ENCODE peak calls at places on chromosomes 7 and 10, in seven cellular contexts. O is cardiac fibroblast, T is AG09309, A is endothelial cell of umbilical vein, Y is MM.1S, U is WERI-Rb-1, E is HL-60. D is an unnamed sample.

GRCh38 chr10:10623958-10624590 is 393.6 kb upstream of the CELF2 start:
- DNase-seq in T (no peak), O (peak), Y (no peak), E (no peak), U (no peak), A (no peak), D (peak)

GRCh38 chr7:50209461-50210161 is 94.9 kb upstream of the IKZF1 start:
- DNase-seq in E (no peak), U (no peak), Y (no peak), O (no peak), T (no peak), A (no peak), D (no peak)

GRCh38 chr7:122155566-122155965 is 11.5 kb upstream of the AASS start:
- DNase-seq in T (no peak), Y (no peak), A (no peak), U (no peak), E (no peak), O (peak), D (no peak)

GRCh38 chr7:32588657-32589056 is 93.4 kb downstream of the AVL9 start:
- DNase-seq in T (peak), O (peak), E (peak), A (peak), Y (no peak), U (no peak), D (peak)

GRCh38 chr10:74255800-74256422 is 104.9 kb downstream of the ADK start:
- DNase-seq in O (peak), T (no peak), E (peak), A (no peak), U (peak), Y (no peak), D (no peak)

GRCh38 chr7:114104035-114104434 is 185.2 kb upstream of the PPP1R3A start:
- DNase-seq in Y (no peak), U (no peak), O (no peak), T (no peak), A (no peak), E (no peak), D (peak)

GRCh38 chr7:16356241-16356958 is 64.9 kb downstream of the CRPPA start:
- DNase-seq in T (no peak), U (no peak), E (no peak), Y (no peak), O (peak), A (no peak), D (peak)

GRCh38 chr7:14321947-14322346 is 332.5 kb upstream of the ETV1 start:
- DNase-seq in Y (no peak), T (no peak), O (no peak), E (no peak), U (no peak), A (no peak), D (no peak)

GRCh38 chr10:76197293-76197692 is 765.9 kb downstream of the LRMDA start:
- DNase-seq in O (no peak), T (no peak), E (no peak), U (no peak), A (no peak), Y (no peak), D (no peak)

GRCh38 chr10:90993340-90993739 is 72.5 kb upstream of the ANKRD1 start:
- DNase-seq in E (no peak), U (no peak), O (peak), A (no peak), Y (no peak), T (peak), D (no peak)

GRCh38 chr10:18261660-18262292 is 121.6 kb downstream of the CACNB2 start:
- DNase-seq in U (no peak), O (no peak), Y (no peak), T (no peak), A (no peak), E (no peak), D (peak)

GRCh38 chr7:16594061-16594460 is 51.5 kb downstream of the ANKMY2 start:
- DNase-seq in A (no peak), O (peak), Y (no peak), T (peak), U (no peak), E (no peak), D (peak)

GRCh38 chr7:47536705-47537611 is 45.0 kb downstream of the TNS3 start:
- DNase-seq in E (no peak), O (peak), Y (no peak), U (no peak), T (peak), A (no peak), D (peak)

DNA sequence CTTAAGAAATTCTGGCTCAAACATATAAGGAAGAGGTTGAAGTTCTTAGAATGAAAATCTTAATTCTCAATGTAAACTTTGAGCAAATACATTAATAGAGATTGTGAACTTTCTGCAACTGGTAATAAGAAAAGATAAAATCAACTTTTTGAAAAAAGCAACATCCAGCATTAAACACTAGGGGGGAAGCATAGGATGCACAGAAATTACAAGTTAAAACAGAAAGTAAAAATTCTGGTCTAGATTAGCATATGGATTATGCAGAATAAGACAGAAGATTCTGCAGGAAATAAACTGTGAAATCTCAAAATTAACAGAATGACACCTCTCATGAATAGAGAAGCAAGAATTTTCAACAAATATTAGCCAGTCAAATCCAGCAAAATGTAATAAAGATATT is 38.0 kb upstream of the CAV2 start:
- DNase-seq in O (no peak), U (no peak), E (no peak), T (no peak), Y (peak), A (no peak), D (no peak)
- TF ChIP-seq CTCF in O (peak), U (no peak), E (no peak), T (no peak), Y (peak), A (peak), D (peak)

GRCh38 chr10:132408367-132408781 is 11.4 kb downstream of the PWWP2B start:
- DNase-seq in A (no peak), U (no peak), O (no peak), T (no peak), E (no peak), Y (no peak), D (no peak)

GRCh38 chr10:132408823-132409666 is 12.0 kb downstream of the PWWP2B start:
- DNase-seq in U (no peak), A (no peak), Y (no peak), T (no peak), O (no peak), E (no peak), D (no peak)

GRCh38 chr10:132407243-132407746 is 10.3 kb downstream of the PWWP2B start:
- DNase-seq in A (no peak), E (no peak), Y (no peak), O (no peak), U (no peak), T (no peak), D (no peak)

GRCh38 chr10:132406750-132407149 is 9.8 kb downstream of the PWWP2B start:
- DNase-seq in Y (no peak), T (no peak), E (no peak), O (no peak), U (no peak), A (no peak), D (no peak)

DNA sequence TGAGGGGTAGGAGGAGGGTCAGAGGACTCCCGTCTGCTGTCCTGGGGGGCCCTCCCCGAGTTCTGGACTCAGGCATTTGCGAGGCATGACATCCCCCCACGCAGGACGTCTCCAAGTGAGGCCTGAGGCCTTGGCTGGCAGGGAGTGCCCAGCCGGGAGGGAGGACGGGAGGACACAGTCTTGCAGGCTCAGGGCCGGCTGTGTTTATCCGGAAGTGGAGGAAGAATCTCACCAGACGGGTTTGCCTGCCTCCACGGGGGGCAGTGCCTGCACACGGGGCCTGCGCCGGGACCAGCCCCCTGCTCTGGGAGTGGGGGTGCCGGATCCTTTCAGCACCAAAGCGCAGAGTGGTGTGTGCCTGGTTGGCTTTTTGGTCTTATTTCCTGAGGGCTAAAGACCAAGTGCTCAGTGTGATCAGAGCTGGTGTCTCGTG is 10.9 kb downstream of the PWWP2B start:
- DNase-seq in E (no peak), T (no peak), O (no peak), Y (no peak), A (peak), U (peak), D (peak)
- H3K4me3 ChIP-seq in E (no peak), T (no peak), O (no peak), Y (no peak), A (no peak), U (no peak), D (no peak)

GRCh38 chr10:112446855-112447691 is at the start of the genes VTI1A and ZDHHC6:
- DNase-seq in E (peak), A (peak), U (peak), Y (peak), O (peak), T (peak), D (peak)
- TF ChIP-seq CTCF in E (no peak), A (peak), U (peak), Y (peak), O (peak), T (peak), D (no peak)

DNA sequence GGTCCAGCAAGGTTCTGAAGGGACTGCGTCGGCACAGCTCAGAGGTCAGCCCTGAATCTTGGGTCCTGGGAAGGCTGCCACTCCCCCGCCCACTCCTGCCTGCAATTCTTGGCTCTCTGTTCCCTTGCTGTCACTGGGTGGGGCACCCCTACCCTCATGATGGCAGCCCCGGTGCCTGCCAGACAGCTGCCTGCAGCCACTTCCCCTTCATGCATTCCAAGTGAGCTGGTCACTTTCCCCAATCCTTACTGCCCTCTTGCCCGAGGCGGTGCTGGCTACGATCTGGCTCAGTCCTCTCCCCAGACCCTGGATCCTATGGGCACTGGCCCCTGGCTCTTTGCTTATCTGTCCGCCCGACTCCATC is 14.2 kb downstream of the MYL10 start:
- DNase-seq in O (no peak), T (no peak), Y (no peak), U (no peak), A (no peak), E (no peak), D (no peak)
- H3K4me3 ChIP-seq in O (no peak), T (no peak), Y (no peak), U (no peak), A (no peak), E (no peak), D (no peak)

GRCh38 chr10:79187545-79187940 is 118.8 kb downstream of the ZMIZ1 start:
- DNase-seq in A (no peak), O (no peak), U (no peak), Y (no peak), E (no peak), T (no peak), D (no peak)

GRCh38 chr10:79185796-79186374 is 117.1 kb downstream of the ZMIZ1 start:
- DNase-seq in U (no peak), T (no peak), O (no peak), E (no peak), Y (no peak), A (no peak), D (no peak)

GRCh38 chr10:79185067-79185774 is 116.5 kb downstream of the ZMIZ1 start:
- DNase-seq in O (no peak), T (no peak), E (no peak), Y (no peak), A (peak), U (no peak), D (peak)

GRCh38 chr10:79188154-79188763 is 119.5 kb downstream of the ZMIZ1 start:
- DNase-seq in U (no peak), Y (no peak), O (no peak), E (no peak), A (no peak), T (no peak), D (no peak)

DNA sequence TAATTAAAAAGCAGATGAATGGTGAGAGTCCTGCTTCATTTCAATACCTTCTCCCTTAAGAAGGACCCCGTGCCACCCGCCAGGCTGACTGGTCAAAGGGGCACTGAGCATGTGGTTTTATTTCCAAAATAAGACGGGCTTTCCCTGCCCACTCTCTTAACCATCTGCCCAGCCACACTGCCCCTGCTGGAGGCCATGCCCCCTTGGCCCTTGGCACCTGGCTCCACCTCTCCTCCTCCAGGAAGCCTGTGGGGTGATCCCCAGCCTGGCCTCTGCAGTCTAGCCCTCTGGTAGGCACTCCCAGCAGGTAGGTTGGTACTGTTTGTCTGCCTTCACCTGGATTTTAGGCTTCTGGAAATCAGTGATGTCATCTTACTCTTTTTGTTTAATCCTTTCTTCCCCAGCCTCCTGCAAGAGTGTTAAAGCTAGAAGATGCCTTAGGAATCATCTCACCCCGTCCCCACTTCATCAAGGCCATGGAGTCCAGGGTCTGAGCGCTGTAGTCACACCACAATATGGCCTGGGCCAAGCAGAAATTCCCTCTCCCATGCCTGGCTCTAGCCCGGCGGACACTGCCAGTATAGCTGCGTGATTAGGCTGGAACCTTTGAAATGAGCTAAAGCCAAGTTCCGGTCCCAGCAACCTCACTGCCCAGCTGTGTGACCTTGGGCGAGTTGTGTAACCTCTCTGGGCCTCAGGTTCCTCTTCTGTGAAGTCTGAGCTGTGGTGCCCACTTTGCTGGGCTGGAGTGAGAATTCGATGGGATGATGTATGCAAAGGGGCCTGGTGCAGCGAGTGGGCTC is 118.2 kb downstream of the ZMIZ1 start:
- DNase-seq in U (no peak), E (peak), T (no peak), Y (no peak), O (no peak), A (no peak), D (no peak)
- TF ChIP-seq CTCF in U (no peak), E (no peak), T (no peak), Y (no peak), O (no peak), A (no peak), D (no peak)

GRCh38 chr7:128733278-128733645 is 5.9 kb upstream of the CALU start:
- DNase-seq in T (no peak), A (no peak), U (no peak), Y (no peak), O (no peak), E (no peak), D (no peak)

GRCh38 chr7:128737441-128737840 is 1.7 kb upstream of the CALU start:
- DNase-seq in O (no peak), U (no peak), E (no peak), A (no peak), T (no peak), Y (no peak), D (no peak)

GRCh38 chr7:128732521-128733277 is 6.5 kb upstream of the CALU start:
- DNase-seq in T (no peak), U (no peak), A (no peak), O (no peak), E (no peak), Y (no peak), D (no peak)

GRCh38 chr7:128735433-128735832 is 3.7 kb upstream of the CALU start:
- DNase-seq in Y (no peak), T (no peak), U (no peak), O (no peak), E (peak), A (no peak), D (no peak)

GRCh38 chr7:128734777-128735342 is 4.3 kb upstream of the CALU start:
- DNase-seq in O (no peak), Y (no peak), E (peak), T (no peak), U (no peak), A (no peak), D (no peak)
- H3K4me3 ChIP-seq in O (no peak), Y (no peak), E (no peak), T (no peak), U (no peak), A (no peak), D (no peak)